ENCODE peak calls at places on chromosomes 2 and 18, in five cellular contexts. C, T, W, U and I are unnamed samples.

GRCh38 chr18:44197837-44198236 is 482.9 kb upstream of the SETBP1 start:
- DNase-seq in C (no peak), T (no peak), W (no peak), U (no peak), I (no peak)

GRCh38 chr2:173124441-173124840 is 48.8 kb downstream of the MAP3K20 start:
- DNase-seq in C (peak; percentile 32), T (no peak), W (no peak), U (no peak), I (no peak)

GRCh38 chr2:177245010-177245422 is 19.5 kb downstream of the NFE2L2 start:
- DNase-seq in C (peak; percentile 88), T (peak; percentile 62), W (peak; percentile 51), U (no peak), I (no peak)

GRCh38 chr2:121155502-121156056 is 129.4 kb downstream of the TFCP2L1 start:
- DNase-seq in C (no peak), T (no peak), W (no peak), U (no peak), I (no peak)

GRCh38 chr2:100104718-100105677 is 37.4 kb downstream of the AFF3 start:
- DNase-seq in C (peak; percentile 11), T (no peak), W (no peak), U (no peak), I (no peak)

GRCh38 chr18:63882333-63883141 is 5.0 kb upstream of the SERPINB2 start:
- DNase-seq in C (peak; percentile 97), T (no peak), W (no peak), U (no peak), I (no peak)

GRCh38 chr2:186308347-186308746 is 177.7 kb upstream of the ZC3H15 start:
- DNase-seq in C (peak; percentile 18), T (no peak), W (no peak), U (peak; percentile 88), I (no peak)

GRCh38 chr2:25122367-25122766 is 46.0 kb downstream of the POMC start:
- DNase-seq in C (no peak), T (no peak), W (no peak), U (no peak), I (no peak)

DNA sequence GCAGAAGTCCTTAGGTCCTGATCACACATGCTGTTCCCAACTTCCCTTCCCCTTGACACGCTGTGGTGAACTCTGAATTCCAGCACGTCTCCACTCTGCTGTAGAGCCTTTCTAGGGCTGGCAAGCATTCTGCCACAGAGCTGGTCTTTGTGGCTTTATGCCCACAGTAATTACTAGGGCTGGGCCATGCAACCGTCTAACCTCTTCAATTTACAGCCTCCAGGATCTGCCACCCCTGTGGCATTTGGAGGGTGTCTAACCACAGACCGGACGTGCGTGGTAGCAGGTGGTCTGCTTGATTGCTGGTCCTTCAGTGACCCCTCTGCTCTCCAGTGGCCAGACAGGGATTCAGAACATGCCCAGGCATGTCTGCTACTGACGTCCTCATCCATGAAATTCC is 43.1 kb upstream of the TGFA start:
- DNase-seq in C (no peak), T (no peak), W (no peak), U (no peak), I (no peak)
- TF ChIP-seq CEBPB in C (no peak), T (no peak), W (no peak), U (no peak), I (no peak)

DNA sequence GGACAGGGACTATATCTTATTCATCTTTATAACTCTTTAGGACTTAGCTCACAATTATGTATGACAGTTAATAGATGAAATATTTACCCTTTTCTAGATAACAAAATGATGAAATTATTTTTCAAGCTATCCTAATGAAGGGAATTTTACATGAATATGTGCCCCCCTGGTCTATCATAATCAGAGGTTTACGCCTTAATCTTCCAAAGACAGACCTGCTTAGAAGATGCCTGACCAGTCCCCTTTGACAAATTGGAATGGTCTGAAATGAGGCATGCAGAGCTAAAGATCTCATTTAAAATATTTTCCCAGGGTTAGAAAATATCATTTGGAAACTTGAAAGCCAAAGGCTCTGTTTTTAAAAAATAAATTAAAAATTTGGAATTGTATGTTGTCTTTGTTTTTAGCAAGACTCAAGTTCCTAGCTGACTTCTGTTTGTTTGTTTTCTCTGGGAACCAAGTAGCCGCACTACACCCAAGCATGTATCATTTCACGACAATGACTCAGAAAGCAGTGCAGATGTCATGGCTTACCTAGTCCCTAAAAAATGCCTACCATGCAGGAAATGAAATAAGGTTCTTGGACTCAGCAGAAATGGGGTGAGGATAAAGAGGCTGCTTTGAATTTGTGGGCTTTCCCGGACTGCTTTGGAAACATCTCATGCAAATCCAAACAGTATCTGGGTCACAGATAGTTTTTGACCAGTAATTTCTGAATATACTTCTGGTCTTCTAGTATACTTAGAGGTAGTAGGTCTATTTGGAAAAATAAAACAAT is 162.1 kb downstream of the ZEB2 start:
- DNase-seq in C (peak; percentile 99), T (peak; percentile 57), W (peak; percentile 32), U (peak; percentile 20), I (peak; percentile 85)
- TF ChIP-seq BHLHE40 in C (peak; percentile 30), T (no peak), W (no peak), U (no peak), I (no peak)

GRCh38 chr2:182949572-182950189 is 83.2 kb upstream of the FRZB start:
- DNase-seq in C (peak; percentile 30), T (no peak), W (no peak), U (no peak), I (no peak)
- TF ChIP-seq CEBPB in C (no peak), T (no peak), W (peak; percentile 48), U (no peak), I (no peak)

GRCh38 chr18:33957705-33958104 is 267.0 kb downstream of the NOL4 start:
- DNase-seq in C (no peak), T (no peak), W (no peak), U (no peak), I (no peak)

GRCh38 chr18:33960393-33960792 is 264.3 kb downstream of the NOL4 start:
- DNase-seq in C (no peak), T (no peak), W (no peak), U (no peak), I (no peak)

DNA sequence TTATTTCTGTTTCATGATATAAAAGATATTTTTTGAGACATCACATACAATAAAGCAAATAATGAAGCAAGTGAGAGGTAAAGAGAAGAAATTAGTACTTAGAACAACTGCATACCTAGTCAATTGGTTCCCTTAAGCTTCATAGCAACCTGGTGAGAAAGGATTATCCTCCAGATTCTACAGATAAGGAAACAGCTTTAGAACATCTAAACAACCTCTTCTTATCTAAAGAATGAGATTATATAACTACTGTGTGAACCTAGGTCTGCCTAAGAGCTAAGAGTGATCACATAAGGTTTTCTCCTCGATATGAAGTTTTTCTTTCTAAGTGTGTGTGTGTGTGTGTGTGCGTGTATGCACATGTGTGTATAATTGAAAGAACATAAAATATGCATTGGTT is 265.1 kb downstream of the NOL4 start:
- DNase-seq in C (no peak), T (no peak), W (no peak), U (no peak), I (no peak)
- TF ChIP-seq BHLHE40 in C (no peak), T (no peak), W (no peak), U (no peak), I (no peak)

DNA sequence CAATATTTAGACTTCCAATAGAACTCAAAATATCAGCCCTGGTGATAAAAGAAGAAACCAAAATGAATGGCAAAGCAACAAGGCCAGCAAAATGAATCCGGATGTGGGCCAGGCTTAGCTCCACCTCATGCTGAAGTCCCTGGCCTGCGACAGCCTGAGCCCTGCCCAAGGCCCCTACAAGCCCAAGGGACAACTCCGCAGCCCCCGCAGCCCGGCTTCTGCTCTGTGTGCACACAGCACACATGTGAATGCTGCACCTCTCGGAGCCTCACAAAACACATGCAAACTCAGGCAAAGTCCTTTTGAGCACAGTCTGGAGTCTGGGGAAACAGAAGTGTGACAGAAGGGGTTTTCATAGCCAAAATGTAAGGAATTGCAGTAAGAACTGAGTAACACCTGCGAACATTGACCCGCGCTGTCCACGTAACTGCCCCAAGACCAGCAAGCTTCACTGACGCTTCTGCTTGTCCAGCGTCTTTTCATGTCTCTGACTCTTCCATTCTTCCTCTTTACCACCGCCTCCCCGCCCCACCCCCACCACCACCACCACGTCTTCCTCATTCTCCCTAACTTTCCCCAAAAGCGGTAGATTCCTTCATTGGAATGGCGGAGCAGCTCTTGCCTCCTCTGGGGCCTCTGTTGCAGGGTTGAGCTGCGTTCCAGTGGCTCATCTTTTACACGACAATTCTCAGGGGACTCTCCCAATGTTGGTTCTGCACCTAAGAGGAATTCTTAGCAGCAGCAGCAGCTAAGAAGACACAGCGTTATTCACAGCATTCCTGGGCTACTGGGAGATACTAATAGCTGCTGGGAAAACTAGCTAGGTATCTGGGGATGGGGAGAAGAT is 136.4 kb upstream of the COPS8 start:
- DNase-seq in C (no peak), T (no peak), W (no peak), U (no peak), I (no peak)
- TF ChIP-seq CEBPB in C (no peak), T (no peak), W (no peak), U (no peak), I (no peak)

GRCh38 chr2:97701186-97701585 is 12.2 kb upstream of the ZAP70 start:
- DNase-seq in C (no peak), T (no peak), W (no peak), U (no peak), I (no peak)
- TF ChIP-seq BHLHE40 in C (no peak), T (no peak), W (no peak), U (no peak), I (no peak)